ENCODE peak calls at places on chromosomes 5 and 9, in ten cellular contexts. R is A549, H is tibial nerve, Q is ovary, D is K562, C is transverse colon, X is HepG2, W is erythroblast, K is stomach, S is heart left ventricle. M is an unnamed sample.
A peak's percentile ranks its signal among the peaks of the same experiment; 100 is the strongest.

GRCh38 chr5:158770506-158770905 is 329.2 kb downstream of the EBF1 start:
- DNase-seq in R (peak; percentile 26), H (no peak), Q (no peak), D (peak; percentile 22), C (no peak), X (peak; percentile 2), W (peak; percentile 1), K (no peak), S (no peak), M (no peak)

GRCh38 chr5:81948349-81948748 is 23.5 kb upstream of the ATG10 start:
- DNase-seq in R (no peak), H (no peak), Q (no peak), D (no peak), C (no peak), X (no peak), W (no peak), K (no peak), S (no peak), M (no peak)

GRCh38 chr5:94433393-94434149 is 184.8 kb downstream of the KIAA0825 start:
- DNase-seq in R (no peak), H (peak; percentile 49), Q (no peak), D (no peak), C (no peak), X (peak; percentile 4), W (no peak), K (peak; percentile 54), S (peak; percentile 38), M (peak; percentile 19)

GRCh38 chr9:76610009-76610352 is 151.0 kb downstream of the GCNT1 start:
- DNase-seq in R (no peak), H (peak; percentile 82), Q (no peak), D (no peak), C (peak; percentile 54), X (no peak), W (peak; percentile 50), K (peak; percentile 46), S (peak; percentile 69), M (no peak)

GRCh38 chr5:111411321-111411720 is 101.0 kb downstream of the STARD4 start:
- DNase-seq in R (no peak), H (no peak), Q (no peak), D (no peak), C (no peak), X (no peak), W (no peak), K (no peak), S (no peak), M (no peak)

GRCh38 chr5:16152601-16153568 is 26.7 kb downstream of the MARCHF11 start:
- DNase-seq in R (no peak), H (no peak), Q (no peak), D (no peak), C (no peak), X (no peak), W (no peak), K (no peak), S (no peak), M (no peak)

GRCh38 chr9:123069010-123069481 is 35.6 kb downstream of the GPR21 start:
- DNase-seq in R (no peak), H (no peak), Q (no peak), D (no peak), C (no peak), X (no peak), W (no peak), K (no peak), S (no peak), M (no peak)

GRCh38 chr5:84382363-84383295 is 2.1 kb downstream of the EDIL3 start:
- DNase-seq in R (peak; percentile 9), H (peak; percentile 19), Q (peak; percentile 19), D (no peak), C (peak; percentile 68), X (no peak), W (peak; percentile 63), K (no peak), S (peak; percentile 56), M (peak; percentile 26)

GRCh38 chr9:112174965-112175795 is at the start of gene SUSD1:
- DNase-seq in R (peak; percentile 35), H (no peak), Q (peak; percentile 37), D (peak; percentile 91), C (peak; percentile 51), X (peak; percentile 31), W (peak; percentile 71), K (peak; percentile 38), S (peak; percentile 51), M (no peak)

GRCh38 chr5:173274771-173275170 is 39.8 kb upstream of the NKX2-5 start:
- DNase-seq in R (no peak), H (no peak), Q (no peak), D (no peak), C (no peak), X (no peak), W (no peak), K (no peak), S (no peak), M (no peak)
- TF ChIP-seq POLR2A in R (no peak), H (no peak), Q (no peak), D (no peak), C (no peak), X (no peak), W (no peak), K (no peak), S (no peak), M (no peak)

GRCh38 chr5:140114341-140115185 is 654 bp downstream of the PURA start:
- DNase-seq in R (peak; percentile 73), H (peak; percentile 20), Q (peak; percentile 73), D (peak; percentile 39), C (peak; percentile 71), X (no peak), W (peak; percentile 85), K (peak; percentile 70), S (peak; percentile 79), M (peak; percentile 57)
- TF ChIP-seq POLR2A in R (no peak), H (no peak), Q (no peak), D (no peak), C (peak; percentile 61), X (peak; percentile 36), W (peak; percentile 66), K (peak; percentile 14), S (no peak), M (peak; percentile 40)

DNA sequence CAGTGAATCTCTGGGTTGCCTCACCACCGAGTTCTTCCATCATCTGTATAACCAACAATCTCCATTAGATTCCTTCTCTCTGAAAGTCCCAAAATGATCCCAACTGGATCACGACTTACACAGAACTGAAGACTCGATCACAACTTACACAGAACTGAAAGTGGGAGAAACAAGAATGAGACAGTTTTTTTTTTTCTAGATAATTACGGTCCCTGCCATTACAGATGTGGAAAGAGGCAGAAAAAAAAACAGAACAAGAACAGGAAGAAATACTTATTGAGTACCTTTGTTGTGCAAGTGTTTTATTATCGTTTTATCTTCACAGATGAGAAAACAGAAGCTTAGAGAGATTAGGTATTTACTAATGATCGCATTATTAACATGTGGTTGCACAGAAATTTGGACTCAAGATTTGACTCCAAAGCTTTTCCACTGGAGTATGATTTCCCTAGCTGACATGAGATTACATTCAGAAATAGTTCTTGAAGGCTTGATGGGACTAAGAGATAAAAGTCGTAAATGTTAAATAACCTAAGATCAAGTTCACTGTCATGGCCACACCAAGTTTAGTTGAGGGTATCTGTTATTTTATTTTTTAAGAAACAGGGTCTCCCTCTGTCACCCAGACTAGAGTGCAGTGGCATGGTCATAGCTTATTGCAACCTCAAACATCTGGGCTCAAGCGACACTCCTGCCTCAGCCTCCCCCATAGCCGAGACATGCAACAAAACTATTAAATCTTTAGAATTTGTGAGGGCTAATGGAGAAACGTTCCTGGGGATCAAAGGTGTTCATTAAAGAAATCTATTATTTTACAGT is 8.9 kb downstream of the PLK2 start:
- DNase-seq in R (no peak), H (no peak), Q (no peak), D (no peak), C (no peak), X (no peak), W (no peak), K (no peak), S (no peak), M (no peak)
- TF ChIP-seq POLR2A in R (no peak), H (no peak), Q (no peak), D (no peak), C (no peak), X (no peak), W (no peak), K (no peak), S (no peak), M (no peak)

GRCh38 chr9:14096182-14096922 is 217.6 kb downstream of the NFIB start:
- DNase-seq in R (peak; percentile 82), H (no peak), Q (no peak), D (no peak), C (no peak), X (no peak), W (no peak), K (peak; percentile 45), S (peak; percentile 40), M (peak; percentile 40)
- TF ChIP-seq POLR2A in R (no peak), H (no peak), Q (no peak), D (no peak), C (no peak), X (no peak), W (no peak), K (no peak), S (no peak), M (no peak)

GRCh38 chr9:1219284-1219683 is 169.1 kb downstream of the DMRT2 start:
- DNase-seq in R (no peak), H (no peak), Q (no peak), D (no peak), C (no peak), X (no peak), W (no peak), K (no peak), S (no peak), M (no peak)
- TF ChIP-seq POLR2A in R (no peak), H (no peak), Q (no peak), D (no peak), C (no peak), X (no peak), W (no peak), K (no peak), S (no peak), M (no peak)

GRCh38 chr9:93576296-93577044 is at the start of gene PHF2:
- DNase-seq in R (no peak), H (no peak), Q (peak; percentile 60), D (peak; percentile 76), C (no peak), X (no peak), W (peak; percentile 76), K (no peak), S (no peak), M (no peak)
- TF ChIP-seq POLR2A in R (peak; percentile 26), H (peak; percentile 43), Q (no peak), D (no peak), C (no peak), X (no peak), W (no peak), K (no peak), S (no peak), M (no peak)

DNA sequence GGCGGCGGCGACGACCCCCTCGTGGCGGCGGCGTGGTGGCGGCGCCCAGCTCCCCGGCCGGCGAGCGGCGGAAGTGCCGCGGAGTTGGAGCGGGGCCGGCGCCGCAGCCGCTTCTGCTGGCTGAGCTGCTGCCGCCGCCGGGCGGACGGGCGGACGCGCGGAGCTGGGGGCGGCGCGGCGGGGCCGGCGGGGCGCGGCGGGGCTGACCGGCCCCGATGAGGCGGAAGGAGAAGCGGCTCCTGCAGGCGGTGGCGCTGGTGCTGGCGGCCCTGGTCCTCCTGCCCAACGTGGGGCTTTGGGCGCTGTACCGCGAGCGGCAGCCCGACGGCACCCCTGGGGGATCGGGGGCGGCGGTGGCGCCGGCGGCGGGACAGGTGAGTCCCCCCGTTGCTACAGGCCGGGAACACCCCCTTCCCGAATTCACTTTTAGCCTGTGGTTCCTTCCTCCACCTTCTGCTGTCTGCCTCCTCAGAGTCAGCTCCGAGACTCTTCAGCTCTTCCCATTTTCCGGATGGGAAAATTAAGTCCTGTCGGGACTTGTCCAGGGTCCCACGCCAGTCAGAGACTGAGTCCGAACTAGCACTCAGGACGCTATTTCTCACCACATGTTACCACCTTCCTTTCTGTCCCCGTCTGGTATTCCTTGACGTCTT is at the start of gene GALNT10:
- DNase-seq in R (peak; percentile 68), H (no peak), Q (peak; percentile 79), D (peak; percentile 87), C (peak; percentile 70), X (peak; percentile 23), W (peak; percentile 91), K (peak; percentile 69), S (peak; percentile 77), M (peak; percentile 46)
- TF ChIP-seq POLR2A in R (peak; percentile 55), H (no peak), Q (no peak), D (no peak), C (no peak), X (no peak), W (peak; percentile 20), K (no peak), S (no peak), M (no peak)

M was measured in prostate gland.